ENCODE peak calls at places on chromosomes 4 and X, in five cellular contexts. R is AG04450, C is A549, M is IMR-90, V is endothelial cell of umbilical vein. O is an unnamed sample.

GRCh38 chr4:72352746-72353145 is 216.3 kb downstream of the ADAMTS3 start:
- DNase-seq in R (no peak), C (no peak), M (no peak), V (no peak), O (peak; percentile 74)

GRCh38 chrX:139203681-139204575 is 326.6 kb upstream of the F9 start:
- DNase-seq in R (no peak), C (no peak), M (no peak), V (no peak), O (peak; percentile 27)

GRCh38 chr4:98383431-98384106 is 122.4 kb downstream of the RAP1GDS1 start:
- DNase-seq in R (no peak), C (no peak), M (no peak), V (no peak), O (no peak)

GRCh38 chr4:171954650-171955049 is 141.4 kb downstream of the GALNTL6 start:
- DNase-seq in R (no peak), C (peak; percentile 14), M (no peak), V (no peak), O (peak; percentile 1)

GRCh38 chr4:3291411-3291968 is 1.3 kb upstream of the RGS12 start:
- DNase-seq in R (no peak), C (no peak), M (no peak), V (no peak), O (no peak)

GRCh38 chr4:14920759-14921313 is 81.4 kb upstream of the CPEB2 start:
- DNase-seq in R (no peak), C (no peak), M (no peak), V (no peak), O (no peak)

GRCh38 chrX:27964432-27964831 is 16.8 kb downstream of the DCAF8L1 start:
- DNase-seq in R (no peak), C (no peak), M (no peak), V (peak; percentile 28), O (no peak)

GRCh38 chrX:13387656-13388421 is 68.0 kb upstream of the ATXN3L start:
- DNase-seq in R (no peak), C (no peak), M (peak; percentile 23), V (no peak), O (peak; percentile 62)

GRCh38 chr4:1771555-1772305 is 21.4 kb upstream of the FGFR3 start:
- DNase-seq in R (no peak), C (no peak), M (no peak), V (no peak), O (no peak)

GRCh38 chr4:69748176-69748575 is 12.2 kb downstream of the SULT1B1 start:
- DNase-seq in R (no peak), C (peak; percentile 11), M (no peak), V (no peak), O (no peak)

GRCh38 chr4:16079046-16079445 is 4.8 kb downstream of the PROM1 start:
- DNase-seq in R (no peak), C (no peak), M (peak; percentile 7), V (no peak), O (no peak)

GRCh38 chr4:602559-602942 is 22.8 kb upstream of the PDE6B start:
- DNase-seq in R (no peak), C (peak; percentile 14), M (no peak), V (no peak), O (no peak)

GRCh38 chr4:113020966-113021365 is 28.5 kb upstream of the ANK2 start:
- DNase-seq in R (no peak), C (no peak), M (no peak), V (no peak), O (peak; percentile 67)

GRCh38 chr4:15976456-15977096 is 13.6 kb upstream of the FGFBP2 start:
- DNase-seq in R (no peak), C (no peak), M (no peak), V (no peak), O (no peak)

GRCh38 chr4:39559641-39560040 is 32.4 kb upstream of the UGDH start:
- DNase-seq in R (no peak), C (peak; percentile 18), M (no peak), V (no peak), O (peak; percentile 15)

GRCh38 chr4:186227221-186227620 is at the start of gene KLKB1:
- DNase-seq in R (no peak), C (no peak), M (no peak), V (peak; percentile 15), O (no peak)

GRCh38 chr4:41133619-41134018 is 80.7 kb downstream of the APBB2 start:
- DNase-seq in R (no peak), C (no peak), M (no peak), V (peak; percentile 40), O (no peak)

GRCh38 chrX:13371191-13371590 is 51.3 kb upstream of the ATXN3L start:
- DNase-seq in R (no peak), C (no peak), M (peak; percentile 24), V (no peak), O (no peak)

GRCh38 chr4:76212851-76213414 is 691 bp downstream of the SCARB2 start:
- DNase-seq in R (no peak), C (peak; percentile 9), M (peak; percentile 61), V (peak; percentile 45), O (peak; percentile 9)

GRCh38 chrX:96710031-96710430 is 25.4 kb downstream of the DIAPH2 start:
- DNase-seq in R (no peak), C (no peak), M (no peak), V (no peak), O (no peak)

GRCh38 chr4:6887591-6888371 is 21.8 kb upstream of the TBC1D14 start:
- DNase-seq in R (no peak), C (no peak), M (no peak), V (no peak), O (no peak)

GRCh38 chr4:6465985-6466384 is 6.4 kb downstream of the PPP2R2C start:
- DNase-seq in R (no peak), C (no peak), M (no peak), V (no peak), O (no peak)

GRCh38 chr4:163157157-163157556 is 9.5 kb downstream of the NAF1 start:
- DNase-seq in R (peak; percentile 61), C (no peak), M (peak; percentile 88), V (no peak), O (peak; percentile 67)

GRCh38 chr4:9979101-9979815 is 42.0 kb downstream of the SLC2A9 start:
- DNase-seq in R (no peak), C (no peak), M (no peak), V (no peak), O (no peak)

GRCh38 chr4:10623862-10624261 is 60.7 kb downstream of the CLNK start:
- DNase-seq in R (no peak), C (no peak), M (no peak), V (no peak), O (no peak)

GRCh38 chr4:26217961-26218676 is 102.7 kb upstream of the RBPJ start:
- DNase-seq in R (no peak), C (no peak), M (no peak), V (no peak), O (peak; percentile 68)

GRCh38 chrX:1658083-1658463 is 43.2 kb downstream of the ASMT start:
- DNase-seq in R (no peak), C (peak; percentile 14), M (no peak), V (no peak), O (no peak)

GRCh38 chr4:185738851-185739250 is 73.1 kb downstream of the SORBS2 start:
- DNase-seq in R (no peak), C (no peak), M (no peak), V (peak; percentile 28), O (no peak)

GRCh38 chr4:78059524-78059889 is 2.4 kb downstream of the FRAS1 start:
- DNase-seq in R (no peak), C (peak; percentile 87), M (peak; percentile 45), V (peak; percentile 61), O (peak; percentile 85)

GRCh38 chr4:128574706-128575105 is 234.8 kb upstream of the JADE1 start:
- DNase-seq in R (no peak), C (peak; percentile 93), M (peak; percentile 68), V (peak; percentile 49), O (peak; percentile 42)

DNA sequence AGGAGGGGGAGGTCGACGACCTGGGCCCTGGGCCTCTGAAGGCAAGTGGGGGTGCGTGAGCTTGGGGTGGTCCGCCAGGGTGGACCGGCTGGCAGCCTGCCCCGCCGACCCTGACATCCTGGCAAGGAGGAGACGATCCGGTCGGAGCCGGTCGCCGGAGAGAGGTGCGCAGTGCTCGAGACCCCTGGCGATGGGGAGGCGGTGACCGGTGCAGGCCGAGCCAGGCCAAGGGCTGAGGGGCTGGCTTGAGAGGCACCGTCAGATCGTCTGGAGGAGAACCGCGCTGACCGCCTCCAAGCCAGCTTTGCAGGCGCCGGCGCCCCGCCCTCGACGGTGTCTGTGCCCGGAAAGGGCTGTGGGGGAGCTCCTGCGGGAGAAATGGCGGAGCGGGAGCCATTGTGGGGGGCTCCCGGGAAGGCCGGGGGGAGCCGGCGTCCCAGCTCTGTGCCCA is 25.6 kb downstream of the GPRASP3 start:
- DNase-seq in R (no peak), C (no peak), M (no peak), V (no peak), O (peak; percentile 16)
- H3K4me3 ChIP-seq in R (peak overlapping the region; percentile 64), C (peak overlapping the region; percentile 52), M (peak overlapping the region; percentile 61), V (peak overlapping the region; percentile 58), O (peak overlapping the region; percentile 65)

GRCh38 chr4:168835880-168836454 is 174.1 kb downstream of the CBR4 start:
- DNase-seq in R (no peak), C (no peak), M (no peak), V (no peak), O (no peak)

GRCh38 chr4:168831585-168831918 is 178.5 kb downstream of the CBR4 start:
- DNase-seq in R (no peak), C (no peak), M (no peak), V (no peak), O (no peak)

GRCh38 chr4:168831919-168832745 is 177.9 kb downstream of the CBR4 start:
- DNase-seq in R (no peak), C (peak; percentile 77), M (peak; percentile 78), V (peak; percentile 78), O (peak; percentile 73)

GRCh38 chr4:168830777-168831512 is 179.1 kb downstream of the CBR4 start:
- DNase-seq in R (no peak), C (no peak), M (no peak), V (no peak), O (no peak)

GRCh38 chr4:168832746-168833575 is 177.1 kb downstream of the CBR4 start:
- DNase-seq in R (no peak), C (no peak), M (no peak), V (peak; percentile 32), O (no peak)
- TF ChIP-seq CTCF in R (peak; percentile 45), C (peak; percentile 26), M (peak; percentile 32), V (peak; percentile 6), O (peak; percentile 32)

DNA sequence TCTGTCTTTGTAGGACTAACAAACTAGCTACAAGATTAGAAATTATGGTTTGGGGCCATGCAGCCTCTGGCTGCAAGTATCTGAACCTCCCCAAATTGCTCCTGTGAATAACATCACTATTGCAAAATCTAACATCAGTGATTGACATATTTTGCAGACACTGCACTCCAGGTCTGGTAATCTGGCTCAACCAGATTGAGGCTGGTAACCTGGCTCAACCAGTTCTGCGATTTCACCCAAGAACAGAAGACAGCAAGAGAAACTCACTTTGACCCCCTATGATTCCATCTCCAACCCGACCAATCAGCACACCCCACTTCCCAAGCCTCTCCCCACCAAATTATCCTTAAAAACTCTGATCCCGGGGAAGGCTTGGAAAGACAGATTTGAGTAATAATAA is 20.9 kb downstream of the SPIN3 start:
- DNase-seq in R (no peak), C (no peak), M (no peak), V (no peak), O (no peak)
- H3K4me3 ChIP-seq in R (no peak overlapping the region), C (no peak overlapping the region), M (no peak overlapping the region), V (no peak overlapping the region), O (no peak overlapping the region)

DNA sequence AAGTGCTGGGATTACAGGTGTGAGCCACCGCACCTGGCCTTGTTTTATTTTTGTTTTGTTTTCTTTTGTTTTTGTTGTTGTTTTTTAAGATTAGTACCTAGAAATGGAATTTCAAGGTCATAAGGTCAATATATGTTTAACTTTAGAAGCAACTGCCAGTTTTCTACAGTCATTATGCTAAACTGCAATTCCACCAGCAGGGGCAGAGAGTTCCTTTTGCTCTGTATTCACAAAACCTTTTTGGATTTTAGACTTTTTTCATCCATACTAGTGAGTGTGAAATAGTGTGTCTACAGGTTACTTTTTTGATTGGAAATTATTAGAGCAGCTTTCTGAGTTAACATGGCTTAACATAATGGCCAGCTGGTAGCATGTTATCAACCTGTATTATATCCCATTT is 580.6 kb downstream of the TRIML1 start:
- DNase-seq in R (no peak), C (no peak), M (no peak), V (no peak), O (no peak)
- TF ChIP-seq CTCF in R (peak; percentile 31), C (no peak), M (peak; percentile 26), V (no peak), O (peak; percentile 28)

O was measured in AG10803.